ENCODE peak calls at places on chromosomes 7 and 10, in four cellular contexts. E is HT-29; M is effector memory CD4-positive, alpha-beta T cell; V is Caki2. S is an unnamed sample.

GRCh38 chr7:46450871-46451270 is 529.8 kb upstream of the IGFBP3 start:
- DNase-seq in V (no peak), E (no peak), M (no peak), S (no peak)

GRCh38 chr7:17939670-17940301 is 508 bp downstream of the SNX13 start:
- DNase-seq in V (peak; percentile 69), M (peak; percentile 38), E (peak; percentile 73), S (no peak)

GRCh38 chr7:3193721-3194120 is 107.3 kb upstream of the SDK1 start:
- DNase-seq in V (no peak), E (no peak), M (no peak), S (no peak)

GRCh38 chr10:90658791-90659190 is 199.0 kb downstream of the HTR7 start:
- DNase-seq in E (peak; percentile 18), V (no peak), M (no peak), S (no peak)

GRCh38 chr7:55546826-55547225 is 25.5 kb downstream of the VOPP1 start:
- DNase-seq in M (no peak), V (peak; percentile 90), E (peak; percentile 94), S (peak; percentile 59)

GRCh38 chr7:47266131-47266706 is 315.7 kb downstream of the TNS3 start:
- DNase-seq in V (peak; percentile 79), E (peak; percentile 83), M (no peak), S (peak; percentile 46)

GRCh38 chr7:129950191-129950940 is 2.4 kb downstream of the UBE2H start:
- DNase-seq in E (peak; percentile 40), V (no peak), M (no peak), S (no peak)

GRCh38 chr10:112950714-112951348 is 784 bp downstream of the TCF7L2 start:
- DNase-seq in V (peak; percentile 44), E (peak; percentile 68), M (no peak), S (no peak)

GRCh38 chr7:8260871-8261707 is 878 bp downstream of the ICA1 start:
- DNase-seq in E (peak; percentile 74), V (peak; percentile 41), M (no peak), S (no peak)

GRCh38 chr10:124629410-124629809 is 114.8 kb downstream of the FAM53B start:
- DNase-seq in E (no peak), M (no peak), V (no peak), S (no peak)

GRCh38 chr7:123555484-123555883 is 2.1 kb downstream of the NDUFA5 start:
- DNase-seq in M (no peak), V (no peak), E (no peak), S (no peak)

GRCh38 chr7:7226407-7226806 is 44.1 kb downstream of the C1GALT1 start:
- DNase-seq in M (no peak), E (no peak), V (no peak), S (no peak)

S was measured in GOT3.